ENCODE peak calls at places on chromosomes 5 and 9, in five cellular contexts. Y is K562, W is A549, G is HepG2, O is GM12878. E is an unnamed sample.

GRCh38 chr5:134519989-134520388 is 5.5 kb upstream of the JADE2 start:
- DNase-seq in G (no peak), W (no peak), O (no peak), Y (no peak), E (no peak)

GRCh38 chr9:103397868-103398600 is 402.9 kb downstream of the CYLC2 start:
- DNase-seq in G (peak), Y (peak), W (peak), O (no peak), E (peak)

GRCh38 chr5:136202800-136203199 is 9.8 kb upstream of the SMIM32 start:
- DNase-seq in Y (no peak), O (no peak), G (no peak), W (no peak), E (peak)

GRCh38 chr5:119382167-119382566 is 26.3 kb downstream of the TNFAIP8 start:
- DNase-seq in W (no peak), G (no peak), O (no peak), Y (no peak), E (no peak)

GRCh38 chr9:71628247-71628646 is 140.1 kb downstream of the CEMIP2 start:
- DNase-seq in O (no peak), G (peak), W (no peak), Y (no peak), E (no peak)

GRCh38 chr5:163104496-163104895 is 332.9 kb upstream of the CCNG1 start:
- DNase-seq in O (no peak), G (no peak), Y (no peak), W (no peak), E (peak)

GRCh38 chr5:179284751-179285191 is 60.5 kb downstream of the ADAMTS2 start:
- DNase-seq in Y (no peak), G (no peak), O (no peak), W (no peak), E (no peak)

GRCh38 chr9:85392270-85392669 is 349.5 kb downstream of the AGTPBP1 start:
- DNase-seq in O (no peak), Y (no peak), W (no peak), G (no peak), E (no peak)

GRCh38 chr9:95120781-95121370 is 196.6 kb downstream of the FANCC start:
- DNase-seq in O (no peak), G (no peak), W (no peak), Y (no peak), E (no peak)

GRCh38 chr5:1793301-1793740 is 6.3 kb downstream of the MRPL36 start:
- DNase-seq in Y (no peak), O (no peak), W (no peak), G (no peak), E (no peak)

GRCh38 chr5:55409775-55410174 is 102.0 kb downstream of the MTREX start:
- DNase-seq in W (no peak), Y (no peak), O (no peak), G (no peak), E (no peak)

GRCh38 chr5:140347382-140347781 is 979 bp upstream of the HBEGF start:
- DNase-seq in G (no peak), Y (no peak), O (no peak), W (no peak), E (no peak)

GRCh38 chr5:68464424-68464823 is 248.9 kb downstream of the PIK3R1 start:
- DNase-seq in G (no peak), Y (no peak), W (no peak), O (no peak), E (no peak)

GRCh38 chr5:177546262-177546741 is 8.1 kb downstream of the FAM193B start:
- DNase-seq in Y (no peak), O (no peak), G (peak), W (peak), E (no peak)

GRCh38 chr5:180673371-180674252 is 24.2 kb upstream of the FLT4 start:
- DNase-seq in Y (no peak), O (no peak), G (no peak), W (no peak), E (peak)

GRCh38 chr5:74672215-74672877 is 12.7 kb upstream of the HEXB start:
- DNase-seq in G (no peak), W (no peak), O (no peak), Y (no peak), E (no peak)

GRCh38 chr9:121454972-121455371 is 44.7 kb downstream of the GGTA1 start:
- DNase-seq in Y (no peak), W (no peak), O (no peak), G (no peak), E (no peak)

GRCh38 chr9:8627944-8628679 is 828.5 kb upstream of the DMAC1 start:
- DNase-seq in Y (no peak), O (no peak), G (no peak), W (no peak), E (no peak)

GRCh38 chr9:121638399-121638798 is 13.0 kb upstream of the DAB2IP start:
- DNase-seq in Y (no peak), O (no peak), W (no peak), G (no peak), E (no peak)

GRCh38 chr9:4933861-4934260 is 51.2 kb upstream of the JAK2 start:
- DNase-seq in O (no peak), G (no peak), Y (no peak), W (no peak), E (no peak)

GRCh38 chr5:103829585-103829984 is 267.0 kb upstream of the NUDT12 start:
- DNase-seq in G (no peak), O (no peak), W (no peak), Y (peak), E (no peak)

GRCh38 chr5:175235251-175235963 is 208.6 kb downstream of the DRD1 start:
- DNase-seq in Y (no peak), G (no peak), O (no peak), W (no peak), E (no peak)
- TF ChIP-seq KDM1A in Y (no peak), G (no peak), O (no peak), W (no peak), E (no peak)

GRCh38 chr5:40676643-40677333 is 2.9 kb upstream of the PTGER4 start:
- DNase-seq in O (no peak), Y (no peak), W (no peak), G (no peak), E (no peak)
- TF ChIP-seq KDM1A in O (no peak), Y (no peak), W (no peak), G (no peak), E (no peak)

GRCh38 chr9:35293381-35293780 is 131.6 kb downstream of the UNC13B start:
- DNase-seq in O (no peak), G (no peak), W (no peak), Y (no peak), E (no peak)

GRCh38 chr9:35295369-35296036 is 133.7 kb downstream of the UNC13B start:
- DNase-seq in O (no peak), G (no peak), Y (no peak), W (no peak), E (no peak)

DNA sequence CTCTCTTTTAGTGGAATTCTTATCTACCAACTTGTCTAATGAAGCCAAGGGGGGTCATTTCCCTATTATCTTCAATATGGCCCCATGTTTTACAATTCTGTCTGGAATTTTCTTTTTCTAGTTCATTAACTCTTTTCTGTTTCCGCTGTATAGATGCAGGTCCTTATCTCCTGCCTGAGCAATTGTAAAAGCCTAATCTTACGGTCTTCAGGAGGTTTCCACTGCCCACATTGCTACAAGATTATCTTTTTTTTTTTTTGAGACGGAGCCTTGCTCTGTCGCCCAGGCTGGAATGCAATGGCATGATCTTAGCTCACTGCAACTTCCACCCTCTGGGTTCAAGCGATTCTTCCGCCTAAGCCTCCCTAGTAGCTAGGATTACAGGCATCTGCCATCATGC is 132.3 kb downstream of the UNC13B start:
- DNase-seq in O (no peak), Y (no peak), W (no peak), G (no peak), E (no peak)
- TF ChIP-seq KDM1A in O (no peak), Y (no peak), W (no peak), G (no peak), E (no peak)

DNA sequence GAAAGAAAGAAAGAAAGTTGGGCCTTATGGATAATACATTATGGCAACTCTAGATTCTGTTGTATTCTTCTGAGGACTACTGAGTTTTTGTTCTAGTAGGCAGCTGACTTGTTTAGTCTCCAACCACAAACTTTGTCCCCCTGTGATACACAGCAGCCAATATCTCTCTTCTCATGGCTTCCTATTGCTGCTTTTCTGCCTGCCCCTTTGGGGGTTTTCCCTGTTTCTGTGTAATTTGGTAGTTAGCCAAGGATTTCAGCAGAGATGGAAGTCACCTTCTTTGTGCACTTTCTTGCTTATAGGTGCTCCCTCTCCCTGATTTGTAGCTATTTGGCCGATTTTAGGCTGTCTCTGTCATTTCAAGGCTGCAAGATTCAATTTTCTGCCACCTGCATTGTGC is 109.6 kb downstream of the FGF1 start:
- DNase-seq in O (no peak), W (no peak), Y (no peak), G (no peak), E (no peak)
- TF ChIP-seq KDM1A in O (no peak), W (no peak), Y (no peak), G (no peak), E (no peak)

DNA sequence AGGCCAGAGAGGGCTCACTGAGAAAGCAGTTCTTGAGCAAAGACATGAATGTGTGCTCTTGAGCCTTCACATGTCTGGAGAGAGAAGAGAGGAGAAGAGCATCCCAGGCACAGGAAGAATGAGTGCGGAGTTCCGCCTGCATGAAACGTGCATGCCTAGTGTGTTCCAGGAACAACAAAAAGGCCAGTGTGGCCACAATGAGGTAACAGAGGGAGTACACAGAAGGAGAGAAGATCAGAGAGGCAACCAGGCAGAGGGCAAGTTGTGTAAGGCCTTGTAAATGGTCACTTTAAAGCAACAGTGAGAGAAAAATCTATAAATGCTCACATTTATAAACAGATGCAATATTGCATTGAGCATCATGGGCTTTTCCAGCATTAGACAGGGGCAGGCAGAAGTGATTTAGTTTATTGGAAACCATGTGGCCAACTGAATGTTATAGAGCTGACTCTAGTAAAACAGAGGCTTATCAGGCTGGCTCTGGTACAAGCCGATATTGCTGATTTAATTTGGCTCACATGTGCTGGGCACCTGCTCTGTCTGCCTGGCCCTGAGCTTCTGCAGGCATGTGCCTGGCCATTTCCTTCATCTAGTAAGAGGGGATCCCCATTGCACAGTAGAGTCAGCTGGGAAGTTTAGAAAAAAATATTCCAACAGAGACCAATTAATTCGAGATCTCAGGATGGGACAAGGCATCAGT is 185.3 kb downstream of the SAXO1 start:
- DNase-seq in Y (no peak), O (no peak), G (no peak), W (no peak), E (no peak)
- TF ChIP-seq KDM1A in Y (no peak), O (no peak), G (no peak), W (no peak), E (no peak)

E was measured in H1.